ENCODE peak calls at places on chromosomes 16 and 17, in seven cellular contexts. One of them, this sample, is unnamed.

GRCh38 chr17:27895110-27895895 is 2.1 kb upstream of the LYRM9 start:
- DNase-seq in mesendoderm: no peak
- DNase-seq in neuronal stem cell: no peak
- DNase-seq in IMR-90: no peak
- DNase-seq in trophoblast cell: no peak
- DNase-seq in mesenchymal stem cell: no peak
- DNase-seq in H1: no peak
- DNase-seq in this sample: no peak

GRCh38 chr17:859461-860195 is 77.5 kb downstream of the MRM3 start:
- DNase-seq in mesendoderm: no peak
- DNase-seq in neuronal stem cell: no peak
- DNase-seq in IMR-90: peak; percentile 60
- DNase-seq in trophoblast cell: no peak
- DNase-seq in mesenchymal stem cell: peak; percentile 71
- DNase-seq in H1: no peak
- DNase-seq in this sample: no peak

GRCh38 chr17:13302983-13303382 is 285.2 kb upstream of the ELAC2 start:
- DNase-seq in mesendoderm: no peak
- DNase-seq in neuronal stem cell: no peak
- DNase-seq in IMR-90: no peak
- DNase-seq in trophoblast cell: peak; percentile 45
- DNase-seq in mesenchymal stem cell: no peak
- DNase-seq in H1: no peak
- DNase-seq in this sample: no peak

GRCh38 chr17:68398731-68399637 is 58.3 kb downstream of the WIPI1 start:
- DNase-seq in mesendoderm: peak; percentile 87
- DNase-seq in neuronal stem cell: peak; percentile 46
- DNase-seq in IMR-90: peak; percentile 81
- DNase-seq in trophoblast cell: peak; percentile 77
- DNase-seq in mesenchymal stem cell: peak; percentile 93
- DNase-seq in H1: no peak
- DNase-seq in this sample: peak; percentile 81

GRCh38 chr16:88688013-88688778 is 1.9 kb upstream of the SNAI3 start:
- DNase-seq in mesendoderm: peak; percentile 34
- DNase-seq in neuronal stem cell: no peak
- DNase-seq in IMR-90: no peak
- DNase-seq in trophoblast cell: no peak
- DNase-seq in mesenchymal stem cell: no peak
- DNase-seq in H1: no peak
- DNase-seq in this sample: no peak

GRCh38 chr16:78562650-78563049 is 463.2 kb downstream of the WWOX start:
- DNase-seq in mesendoderm: no peak
- DNase-seq in neuronal stem cell: no peak
- DNase-seq in IMR-90: no peak
- DNase-seq in trophoblast cell: no peak
- DNase-seq in mesenchymal stem cell: no peak
- DNase-seq in H1: no peak
- DNase-seq in this sample: no peak

GRCh38 chr17:9371019-9371418 is 204.6 kb downstream of the STX8 start:
- DNase-seq in mesendoderm: no peak
- DNase-seq in neuronal stem cell: no peak
- DNase-seq in IMR-90: peak; percentile 91
- DNase-seq in trophoblast cell: no peak
- DNase-seq in mesenchymal stem cell: peak; percentile 51
- DNase-seq in H1: no peak
- DNase-seq in this sample: no peak

GRCh38 chr17:46771601-46772012 is 46.9 kb downstream of the WNT3 start:
- DNase-seq in mesendoderm: peak; percentile 66
- DNase-seq in neuronal stem cell: peak; percentile 58
- DNase-seq in IMR-90: no peak
- DNase-seq in trophoblast cell: no peak
- DNase-seq in mesenchymal stem cell: peak; percentile 28
- DNase-seq in H1: no peak
- DNase-seq in this sample: peak; percentile 72

GRCh38 chr16:11283820-11284248 is 2.7 kb upstream of the PRM1 start:
- DNase-seq in mesendoderm: peak; percentile 37
- DNase-seq in neuronal stem cell: no peak
- DNase-seq in IMR-90: peak; percentile 14
- DNase-seq in trophoblast cell: no peak
- DNase-seq in mesenchymal stem cell: peak; percentile 43
- DNase-seq in H1: no peak
- DNase-seq in this sample: no peak

GRCh38 chr17:42288078-42288984 is at the start of gene STAT5A:
- DNase-seq in mesendoderm: peak; percentile 81
- DNase-seq in neuronal stem cell: no peak
- DNase-seq in IMR-90: peak; percentile 69
- DNase-seq in trophoblast cell: peak; percentile 61
- DNase-seq in mesenchymal stem cell: peak; percentile 85
- DNase-seq in H1: no peak
- DNase-seq in this sample: peak; percentile 81

GRCh38 chr16:31213342-31213741 is 577 bp upstream of the TRIM72 start:
- DNase-seq in mesendoderm: no peak
- DNase-seq in neuronal stem cell: no peak
- DNase-seq in IMR-90: no peak
- DNase-seq in trophoblast cell: no peak
- DNase-seq in mesenchymal stem cell: no peak
- DNase-seq in H1: no peak
- DNase-seq in this sample: no peak

GRCh38 chr17:38926290-38927070 is 1.1 kb downstream of the LASP1NB start:
- DNase-seq in mesendoderm: no peak
- DNase-seq in neuronal stem cell: no peak
- DNase-seq in IMR-90: no peak
- DNase-seq in trophoblast cell: no peak
- DNase-seq in mesenchymal stem cell: peak; percentile 68
- DNase-seq in H1: no peak
- DNase-seq in this sample: no peak

GRCh38 chr17:50638851-50639767 is 4.4 kb downstream of the ABCC3 start:
- DNase-seq in mesendoderm: peak; percentile 93
- DNase-seq in neuronal stem cell: no peak
- DNase-seq in IMR-90: peak; percentile 97
- DNase-seq in trophoblast cell: peak; percentile 73
- DNase-seq in mesenchymal stem cell: peak; percentile 91
- DNase-seq in H1: no peak
- DNase-seq in this sample: peak; percentile 67

GRCh38 chr16:24525970-24526559 is 13.3 kb upstream of the RBBP6 start:
- DNase-seq in mesendoderm: no peak
- DNase-seq in neuronal stem cell: no peak
- DNase-seq in IMR-90: no peak
- DNase-seq in trophoblast cell: peak; percentile 91
- DNase-seq in mesenchymal stem cell: no peak
- DNase-seq in H1: no peak
- DNase-seq in this sample: peak; percentile 4

GRCh38 chr16:87855852-87856715 is 13.2 kb downstream of the SLC7A5 start:
- DNase-seq in mesendoderm: no peak
- DNase-seq in neuronal stem cell: no peak
- DNase-seq in IMR-90: peak; percentile 56
- DNase-seq in trophoblast cell: no peak
- DNase-seq in mesenchymal stem cell: peak; percentile 88
- DNase-seq in H1: no peak
- DNase-seq in this sample: no peak

GRCh38 chr16:69929480-69929879 is 21.7 kb upstream of the CLEC18A start:
- DNase-seq in mesendoderm: no peak
- DNase-seq in neuronal stem cell: no peak
- DNase-seq in IMR-90: no peak
- DNase-seq in trophoblast cell: no peak
- DNase-seq in mesenchymal stem cell: no peak
- DNase-seq in H1: no peak
- DNase-seq in this sample: no peak

DNA sequence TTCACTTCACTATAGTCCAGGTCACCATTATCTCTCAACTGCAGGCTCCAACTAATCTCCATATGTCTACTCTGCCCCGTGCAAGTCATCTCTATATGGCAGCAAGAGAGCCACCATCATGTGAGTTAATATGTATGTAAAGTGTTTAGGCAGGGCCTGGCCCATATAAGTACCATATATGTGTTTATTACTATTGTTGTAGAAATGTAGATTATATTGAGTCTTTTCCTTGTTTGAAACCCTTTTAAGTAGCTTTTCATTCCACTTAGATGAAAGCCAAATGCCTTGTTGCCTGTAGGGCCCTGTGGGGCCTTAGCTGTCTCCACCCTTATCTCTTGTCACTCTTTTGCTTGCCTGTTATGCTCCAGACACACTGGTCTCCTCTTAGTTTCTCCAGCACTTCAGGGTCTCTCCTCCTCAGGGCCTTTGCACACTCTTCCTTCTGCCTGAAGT is 164.0 kb downstream of the PHKB start:
- DNase-seq in mesendoderm: no peak
- DNase-seq in neuronal stem cell: no peak
- DNase-seq in IMR-90: no peak
- DNase-seq in trophoblast cell: no peak
- DNase-seq in mesenchymal stem cell: no peak
- DNase-seq in H1: no peak
- DNase-seq in this sample: no peak
- H3K4ac ChIP-seq in mesendoderm: no peak overlapping the region
- H3K4ac ChIP-seq in neuronal stem cell: no peak overlapping the region
- H3K4ac ChIP-seq in IMR-90: no peak overlapping the region
- H3K4ac ChIP-seq in trophoblast cell: no peak overlapping the region
- H3K4ac ChIP-seq in mesenchymal stem cell: no peak overlapping the region
- H3K4ac ChIP-seq in H1: no peak overlapping the region
- H3K4ac ChIP-seq in this sample: no peak overlapping the region

DNA sequence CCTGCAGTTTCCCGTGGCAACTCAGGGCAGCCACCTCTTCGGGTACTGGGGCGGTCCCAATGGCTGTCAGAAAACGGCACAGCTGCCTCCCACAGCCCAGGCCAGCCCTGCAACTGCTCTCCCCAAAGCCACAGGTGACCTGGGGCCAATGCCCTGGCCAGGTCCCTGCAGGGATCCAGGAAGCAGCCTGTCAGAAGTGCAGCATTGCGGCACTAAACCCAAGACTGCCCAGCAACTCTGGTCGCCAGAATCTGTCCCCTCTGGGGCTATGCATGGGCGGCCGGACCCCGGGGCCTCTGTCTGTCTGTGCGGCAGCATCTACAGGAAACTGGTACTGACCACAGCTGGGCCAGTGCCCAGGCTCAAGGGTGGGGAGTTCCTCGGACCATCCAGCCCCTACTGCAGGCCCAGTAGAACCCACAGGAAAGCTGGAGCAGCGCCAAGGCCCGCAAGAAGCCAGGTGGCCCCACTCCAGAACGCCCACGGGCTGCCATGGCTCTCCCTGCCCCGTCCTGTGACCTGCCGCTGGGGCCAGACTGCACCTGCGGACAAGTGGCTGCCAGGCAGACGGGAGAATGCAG is 5.5 kb downstream of the CYBC1 start:
- DNase-seq in mesendoderm: no peak
- DNase-seq in neuronal stem cell: no peak
- DNase-seq in IMR-90: no peak
- DNase-seq in trophoblast cell: no peak
- DNase-seq in mesenchymal stem cell: no peak
- DNase-seq in H1: no peak
- DNase-seq in this sample: peak; percentile 26
- H3K4ac ChIP-seq in mesendoderm: no peak overlapping the region
- H3K4ac ChIP-seq in neuronal stem cell: no peak overlapping the region
- H3K4ac ChIP-seq in IMR-90: no peak overlapping the region
- H3K4ac ChIP-seq in trophoblast cell: no peak overlapping the region
- H3K4ac ChIP-seq in mesenchymal stem cell: no peak overlapping the region
- H3K4ac ChIP-seq in H1: no peak overlapping the region
- H3K4ac ChIP-seq in this sample: no peak overlapping the region

GRCh38 chr17:75515229-75515522 is 161 bp downstream of the CASKIN2 start:
- DNase-seq in mesendoderm: no peak
- DNase-seq in neuronal stem cell: no peak
- DNase-seq in IMR-90: no peak
- DNase-seq in trophoblast cell: no peak
- DNase-seq in mesenchymal stem cell: no peak
- DNase-seq in H1: no peak
- DNase-seq in this sample: no peak
- H3K4ac ChIP-seq in mesendoderm: peak overlapping the region; percentile 89
- H3K4ac ChIP-seq in neuronal stem cell: no peak overlapping the region
- H3K4ac ChIP-seq in IMR-90: peak overlapping the region; percentile 71
- H3K4ac ChIP-seq in trophoblast cell: peak overlapping the region; percentile 66
- H3K4ac ChIP-seq in mesenchymal stem cell: peak overlapping the region; percentile 91
- H3K4ac ChIP-seq in H1: peak overlapping the region; percentile 78
- H3K4ac ChIP-seq in this sample: no peak overlapping the region

DNA sequence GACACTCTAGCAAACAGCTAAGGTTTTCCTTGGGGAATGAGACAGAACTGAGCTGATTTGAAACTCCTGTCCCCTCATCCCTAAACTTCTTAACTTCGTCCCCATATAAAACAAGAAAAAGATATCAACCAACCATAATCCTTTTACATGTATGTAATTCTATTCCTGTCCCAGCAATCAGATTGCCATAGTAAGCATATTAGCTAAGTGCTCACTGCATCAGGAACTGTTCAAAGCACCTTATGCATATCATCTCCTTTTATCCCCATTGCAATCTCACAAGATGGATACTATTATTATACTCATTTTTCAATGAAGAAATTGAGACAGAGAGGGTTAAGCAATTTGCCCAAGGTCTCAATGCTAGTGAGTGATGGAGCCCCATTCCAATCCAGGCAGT is 6.8 kb downstream of the KIF18B start:
- DNase-seq in mesendoderm: no peak
- DNase-seq in neuronal stem cell: no peak
- DNase-seq in IMR-90: no peak
- DNase-seq in trophoblast cell: no peak
- DNase-seq in mesenchymal stem cell: no peak
- DNase-seq in H1: no peak
- DNase-seq in this sample: no peak
- H3K4ac ChIP-seq in mesendoderm: no peak overlapping the region
- H3K4ac ChIP-seq in neuronal stem cell: no peak overlapping the region
- H3K4ac ChIP-seq in IMR-90: no peak overlapping the region
- H3K4ac ChIP-seq in trophoblast cell: no peak overlapping the region
- H3K4ac ChIP-seq in mesenchymal stem cell: no peak overlapping the region
- H3K4ac ChIP-seq in H1: no peak overlapping the region
- H3K4ac ChIP-seq in this sample: no peak overlapping the region

DNA sequence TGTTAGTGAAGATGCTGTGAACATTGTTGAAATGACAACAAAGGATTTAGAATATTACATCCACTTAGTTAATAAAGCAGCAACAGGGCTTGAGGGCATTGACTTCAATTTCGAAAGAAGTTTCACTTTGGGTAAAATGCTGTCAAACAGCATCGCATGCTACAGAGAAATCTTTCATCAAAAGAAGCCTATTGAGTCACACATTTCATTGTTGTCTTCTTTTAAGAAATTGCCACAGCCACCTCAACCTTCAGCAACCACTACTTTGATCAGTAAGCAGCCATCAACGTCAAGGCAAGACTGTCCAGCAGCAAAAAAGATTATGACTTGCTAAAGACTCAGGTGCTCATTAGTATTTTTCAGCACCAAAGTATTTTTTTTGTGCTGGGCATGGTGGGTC is 13.2 kb upstream of the MAP2K6 start:
- DNase-seq in mesendoderm: no peak
- DNase-seq in neuronal stem cell: no peak
- DNase-seq in IMR-90: no peak
- DNase-seq in trophoblast cell: peak; percentile 74
- DNase-seq in mesenchymal stem cell: no peak
- DNase-seq in H1: no peak
- DNase-seq in this sample: no peak
- H3K4ac ChIP-seq in mesendoderm: no peak overlapping the region
- H3K4ac ChIP-seq in neuronal stem cell: no peak overlapping the region
- H3K4ac ChIP-seq in IMR-90: no peak overlapping the region
- H3K4ac ChIP-seq in trophoblast cell: no peak overlapping the region
- H3K4ac ChIP-seq in mesenchymal stem cell: no peak overlapping the region
- H3K4ac ChIP-seq in H1: no peak overlapping the region
- H3K4ac ChIP-seq in this sample: no peak overlapping the region

This sample was measured in H9.